ENCODE peak calls at places on chromosomes 3 and 15, in nine cellular contexts. T, G, F, A, S, H, W, N and B are unnamed samples.

GRCh38 chr3:58084788-58085543 is 76.7 kb downstream of the FLNB start:
- DNase-seq in S (no peak), T (no peak), F (no peak), H (no peak), W (no peak), A (no peak), G (no peak), N (no peak), B (peak; percentile 27)

GRCh38 chr3:79973917-79974595 is 206.3 kb upstream of the ROBO1 start:
- DNase-seq in A (no peak), N (no peak), W (no peak), H (no peak), S (no peak), T (no peak), G (no peak), F (no peak), B (no peak)

GRCh38 chr15:39154136-39154770 is 426.6 kb upstream of the THBS1 start:
- DNase-seq in H (peak; percentile 29), F (no peak), S (no peak), G (no peak), N (no peak), T (no peak), A (peak; percentile 67), W (no peak), B (no peak)

GRCh38 chr3:176697284-176697889 is 499.9 kb downstream of the TBL1XR1 start:
- DNase-seq in T (no peak), G (no peak), W (no peak), F (no peak), H (no peak), N (no peak), A (no peak), S (no peak), B (no peak)

GRCh38 chr3:34264650-34265049 is 466.2 kb downstream of the PDCD6IP start:
- DNase-seq in H (no peak), N (no peak), T (no peak), W (no peak), G (no peak), F (no peak), A (no peak), S (no peak), B (no peak)

GRCh38 chr3:108099203-108099602 is 8.4 kb upstream of the CD47 start:
- DNase-seq in G (no peak), A (no peak), W (no peak), S (no peak), N (no peak), F (no peak), T (no peak), H (no peak), B (peak; percentile 15)

GRCh38 chr3:11640009-11640673 is 3.6 kb downstream of the VGLL4 start:
- DNase-seq in T (no peak), S (no peak), G (no peak), H (no peak), F (no peak), N (no peak), A (no peak), W (no peak), B (no peak)

GRCh38 chr3:57910988-57911387 is 97.2 kb upstream of the FLNB start:
- DNase-seq in W (no peak), A (peak; percentile 32), G (peak; percentile 43), H (peak; percentile 23), F (no peak), T (no peak), N (peak; percentile 66), S (peak; percentile 42), B (no peak)

GRCh38 chr3:37271636-37272035 is 97.3 kb upstream of the LRRFIP2 start:
- DNase-seq in T (no peak), S (no peak), G (no peak), H (no peak), W (no peak), N (no peak), A (no peak), F (no peak), B (no peak)

GRCh38 chr3:46284981-46285683 is 42.9 kb downstream of the CCR3 start:
- DNase-seq in T (no peak), W (no peak), N (no peak), F (no peak), H (no peak), G (no peak), A (no peak), S (no peak), B (no peak)

GRCh38 chr3:127629462-127630403 is 748 bp downstream of the PODXL2 start:
- DNase-seq in A (no peak), T (no peak), W (no peak), H (no peak), F (no peak), S (peak; percentile 80), G (peak; percentile 69), N (no peak), B (no peak)

GRCh38 chr15:65318870-65319356 is 14.4 kb downstream of the RNU5B-1 start:
- DNase-seq in N (peak; percentile 86), S (peak; percentile 75), A (peak; percentile 86), W (peak; percentile 28), F (no peak), T (peak; percentile 69), G (peak; percentile 75), H (peak; percentile 96), B (peak; percentile 87)

GRCh38 chr3:151308089-151308488 is 8.5 kb downstream of the GPR87 start:
- DNase-seq in S (no peak), G (no peak), A (no peak), W (no peak), T (no peak), F (no peak), N (no peak), H (no peak), B (no peak)

GRCh38 chr3:74001481-74001880 is 376.7 kb upstream of the PDZRN3 start:
- DNase-seq in S (no peak), N (no peak), G (no peak), H (no peak), A (no peak), T (no peak), W (no peak), F (no peak), B (no peak)

GRCh38 chr15:96170616-96171270 is 159.8 kb upstream of the NR2F2 start:
- DNase-seq in N (no peak), A (no peak), T (no peak), W (peak; percentile 61), G (no peak), H (no peak), F (no peak), S (no peak), B (no peak)

GRCh38 chr15:100020181-100020580 is 286.9 kb upstream of the LYSMD4 start:
- DNase-seq in W (no peak), A (no peak), N (no peak), H (peak; percentile 69), G (no peak), S (no peak), T (no peak), F (no peak), B (no peak)

GRCh38 chr3:112247900-112248299 is 46.1 kb downstream of the SLC9C1 start:
- DNase-seq in W (no peak), G (no peak), F (no peak), H (no peak), N (no peak), S (no peak), A (no peak), T (no peak), B (peak; percentile 29)

GRCh38 chr3:145125307-145125706 is 1035.7 kb downstream of the PLOD2 start:
- DNase-seq in W (no peak), N (no peak), H (no peak), G (no peak), S (no peak), F (no peak), A (no peak), T (peak; percentile 0), B (no peak)

GRCh38 chr15:100759698-100760356 is 119.8 kb upstream of the ALDH1A3 start:
- DNase-seq in T (peak; percentile 65), G (no peak), S (no peak), F (no peak), W (peak; percentile 85), N (no peak), A (peak; percentile 86), H (no peak), B (no peak)

GRCh38 chr15:39591141-39591895 is 10.4 kb downstream of the THBS1 start:
- DNase-seq in F (no peak), H (no peak), G (no peak), S (no peak), A (no peak), N (no peak), W (no peak), T (peak; percentile 86), B (no peak)

GRCh38 chr3:110456438-110457138 is 615.0 kb upstream of the NECTIN3 start:
- DNase-seq in F (no peak), H (no peak), A (no peak), G (no peak), W (no peak), N (peak; percentile 11), T (no peak), S (no peak), B (no peak)

GRCh38 chr3:106333911-106334618 is 465.3 kb upstream of the CBLB start:
- DNase-seq in F (peak; percentile 26), G (peak; percentile 41), W (no peak), A (no peak), N (no peak), T (peak; percentile 42), S (no peak), H (no peak), B (no peak)

GRCh38 chr3:2156244-2156847 is 57.7 kb downstream of the CNTN4 start:
- DNase-seq in N (peak; percentile 69), S (no peak), H (peak; percentile 3), T (no peak), F (no peak), G (no peak), A (peak; percentile 14), W (no peak), B (peak; percentile 15)

GRCh38 chr3:57892423-57892822 is 115.8 kb upstream of the FLNB start:
- DNase-seq in H (no peak), S (no peak), G (no peak), A (no peak), N (no peak), F (no peak), T (peak; percentile 9), W (no peak), B (no peak)

GRCh38 chr3:183377307-183377959 is 51.0 kb downstream of the MCF2L2 start:
- DNase-seq in S (no peak), F (no peak), N (no peak), W (no peak), A (no peak), G (no peak), H (no peak), T (no peak), B (no peak)

GRCh38 chr15:98143116-98143515 is 182.6 kb downstream of the ARRDC4 start:
- DNase-seq in T (no peak), N (no peak), G (no peak), S (no peak), H (no peak), A (peak; percentile 6), W (no peak), F (no peak), B (no peak)